ENCODE peak calls at places on chromosomes 3 and 15, in ten cellular contexts. X, H, S, Z, L, G, K, M, Q and B are unnamed samples.

GRCh38 chr3:20569310-20569709 is 383.3 kb upstream of the SGO1 start:
- DNase-seq in G (no peak), Z (no peak), K (no peak), L (no peak), Q (no peak), X (no peak), H (no peak), M (no peak), S (no peak), B (no peak)

GRCh38 chr15:75620043-75620775 is 5.3 kb downstream of the SNUPN start:
- DNase-seq in S (no peak), G (no peak), H (no peak), X (no peak), K (peak), Q (no peak), Z (peak), L (peak), M (no peak), B (no peak)

GRCh38 chr3:131755380-131755779 is 252.6 kb upstream of the MRPL3 start:
- DNase-seq in X (no peak), Q (no peak), S (no peak), M (no peak), L (no peak), Z (no peak), H (no peak), K (no peak), G (no peak), B (no peak)

GRCh38 chr15:68640791-68641331 is 62.1 kb downstream of the CORO2B start:
- DNase-seq in H (no peak), G (no peak), K (peak), Q (no peak), Z (no peak), X (no peak), L (peak), S (no peak), M (no peak), B (no peak)

GRCh38 chr3:57544181-57545125 is at the start of gene DNAH12:
- DNase-seq in Q (peak), X (peak), K (peak), S (peak), H (peak), Z (no peak), M (peak), L (peak), G (peak), B (peak)

GRCh38 chr3:97106652-97106989 is 292.2 kb downstream of the EPHA6 start:
- DNase-seq in Q (no peak), Z (no peak), H (no peak), X (peak), K (no peak), M (no peak), S (no peak), L (no peak), G (no peak), B (no peak)

GRCh38 chr15:68528891-68529290 is 49.9 kb upstream of the CORO2B start:
- DNase-seq in M (no peak), G (peak), L (no peak), Z (no peak), Q (no peak), H (no peak), X (no peak), K (peak), S (no peak), B (no peak)

GRCh38 chr3:187986514-187986934 is 167.4 kb upstream of the LPP start:
- DNase-seq in Q (no peak), G (peak), K (peak), Z (peak), L (peak), S (no peak), M (no peak), X (no peak), H (no peak), B (no peak)

GRCh38 chr3:99902091-99902490 is 84.4 kb downstream of the CMSS1 start:
- DNase-seq in S (no peak), H (no peak), Z (peak), X (no peak), G (peak), Q (no peak), M (no peak), L (peak), K (peak), B (no peak)

GRCh38 chr3:98906230-98906629 is 4.7 kb upstream of the DCBLD2 start:
- DNase-seq in S (no peak), H (no peak), Z (peak), G (peak), L (peak), Q (no peak), M (no peak), K (peak), X (no peak), B (no peak)

GRCh38 chr3:63975705-63976104 is 47.6 kb downstream of the PSMD6 start:
- DNase-seq in S (no peak), Q (no peak), H (no peak), G (no peak), L (peak), M (no peak), Z (no peak), K (peak), X (no peak), B (no peak)

GRCh38 chr3:158086776-158087175 is 19.4 kb downstream of the SHOX2 start:
- DNase-seq in Q (no peak), M (no peak), K (no peak), H (no peak), X (no peak), L (no peak), G (peak), Z (no peak), S (no peak), B (no peak)

GRCh38 chr3:15476378-15476777 is 45.1 kb downstream of the COLQ start:
- DNase-seq in M (no peak), H (no peak), S (no peak), Z (peak), K (no peak), G (peak), Q (no peak), L (peak), X (no peak), B (no peak)

GRCh38 chr3:5160926-5161858 is 26.3 kb upstream of the EDEM1 start:
- DNase-seq in S (no peak), Z (no peak), G (peak), H (no peak), Q (no peak), K (peak), L (peak), M (peak), X (peak), B (no peak)

GRCh38 chr15:81830520-81830919 is 215.3 kb downstream of the MEX3B start:
- DNase-seq in Z (no peak), X (no peak), M (no peak), L (no peak), H (no peak), S (no peak), G (no peak), Q (no peak), K (no peak), B (no peak)

GRCh38 chr15:34049096-34049495 is 10.1 kb upstream of the AVEN start:
- DNase-seq in G (peak), Q (no peak), S (no peak), M (no peak), X (no peak), K (peak), Z (peak), H (no peak), L (peak), B (no peak)

GRCh38 chr3:189070965-189071364 is 100.8 kb upstream of the TPRG1 start:
- DNase-seq in H (no peak), S (no peak), Z (no peak), K (no peak), G (no peak), X (no peak), Q (no peak), L (no peak), M (no peak), B (no peak)

GRCh38 chr3:72996121-72996472 is 514 bp upstream of the PPP4R2 start:
- DNase-seq in G (no peak), M (no peak), S (no peak), K (no peak), H (no peak), L (no peak), Z (no peak), X (peak), Q (no peak), B (no peak)

GRCh38 chr3:166283856-166284255 is 446.6 kb upstream of the BCHE start:
- DNase-seq in S (no peak), K (peak), H (no peak), G (peak), X (no peak), Q (no peak), M (no peak), Z (peak), L (peak), B (no peak)

GRCh38 chr3:32045091-32045964 is 61.1 kb upstream of the GPD1L start:
- DNase-seq in Q (peak), M (peak), G (peak), S (no peak), L (peak), X (peak), H (no peak), Z (peak), K (peak), B (peak)

GRCh38 chr15:58433597-58434333 is 2.0 kb downstream of the LIPC start:
- DNase-seq in M (no peak), Q (peak), H (no peak), K (no peak), G (no peak), S (no peak), Z (no peak), L (peak), X (no peak), B (no peak)

GRCh38 chr3:27216295-27216694 is 152.9 kb downstream of the NEK10 start:
- DNase-seq in G (no peak), K (no peak), H (no peak), M (no peak), Z (no peak), S (no peak), X (no peak), Q (no peak), L (no peak), B (no peak)

GRCh38 chr3:36991923-36992805 is 767 bp downstream of the EPM2AIP1 start:
- DNase-seq in Z (peak), G (peak), H (peak), Q (peak), K (peak), L (peak), S (no peak), M (no peak), X (peak), B (no peak)

GRCh38 chr3:98784666-98785600 is 21.8 kb downstream of the ST3GAL6 start:
- DNase-seq in K (peak), S (no peak), H (no peak), X (no peak), G (peak), L (peak), M (no peak), Q (no peak), Z (peak), B (no peak)

GRCh38 chr15:48627260-48627969 is 18.1 kb downstream of the FBN1 start:
- DNase-seq in Z (peak), L (peak), K (peak), Q (peak), S (no peak), X (peak), G (peak), M (no peak), H (no peak), B (no peak)

GRCh38 chr3:24145981-24146822 is 201.1 kb downstream of the NR1D2 start:
- DNase-seq in X (peak), Z (peak), H (no peak), K (peak), S (no peak), Q (no peak), G (peak), M (no peak), L (peak), B (no peak)

GRCh38 chr15:34188711-34189110 is 21.2 kb downstream of the KATNBL1 start:
- DNase-seq in L (no peak), G (no peak), S (no peak), K (no peak), H (no peak), M (no peak), Z (no peak), Q (no peak), X (no peak), B (no peak)

GRCh38 chr15:98043160-98044059 is 82.9 kb downstream of the ARRDC4 start:
- DNase-seq in X (no peak), S (no peak), H (no peak), M (peak), G (no peak), L (no peak), K (no peak), Q (no peak), Z (no peak), B (no peak)

GRCh38 chr3:62873672-62874397 is 1.4 kb downstream of the CADPS start:
- DNase-seq in X (peak), Q (peak), M (peak), H (peak), Z (no peak), L (peak), K (no peak), S (peak), G (no peak), B (peak)

GRCh38 chr15:84904409-84904808 is 19.9 kb downstream of the SLC28A1 start:
- DNase-seq in Q (no peak), S (no peak), M (no peak), Z (no peak), H (no peak), K (no peak), X (no peak), L (no peak), G (no peak), B (no peak)

GRCh38 chr3:197444793-197445403 is 110.9 kb downstream of the BDH1 start:
- DNase-seq in Z (no peak), L (no peak), H (no peak), Q (no peak), G (no peak), S (no peak), K (no peak), M (no peak), X (no peak), B (no peak)

GRCh38 chr3:127676921-127677351 is 4.2 kb downstream of the ABTB1 start:
- DNase-seq in G (no peak), M (no peak), Z (no peak), H (no peak), K (no peak), Q (no peak), S (no peak), X (no peak), L (no peak), B (no peak)

GRCh38 chr3:5787863-5788488 is 600.5 kb downstream of the EDEM1 start:
- DNase-seq in X (no peak), S (peak), M (peak), G (peak), Z (no peak), K (no peak), Q (peak), H (no peak), L (no peak), B (peak)

GRCh38 chr15:65558336-65558735 is 28.1 kb downstream of the HACD3 start:
- DNase-seq in H (no peak), Z (peak), S (no peak), Q (no peak), L (peak), X (no peak), K (no peak), M (no peak), G (no peak), B (no peak)

GRCh38 chr3:114707225-114707860 is 413.5 kb downstream of the TIGIT start:
- DNase-seq in S (no peak), G (no peak), M (no peak), K (peak), L (no peak), Z (no peak), H (no peak), Q (no peak), X (no peak), B (no peak)

GRCh38 chr3:186165331-186165730 is 56.4 kb upstream of the ETV5 start:
- DNase-seq in G (no peak), L (no peak), M (no peak), X (no peak), Z (no peak), Q (no peak), K (no peak), S (no peak), H (no peak), B (no peak)

GRCh38 chr3:186166036-186166435 is 57.1 kb upstream of the ETV5 start:
- DNase-seq in Z (no peak), M (no peak), L (no peak), K (no peak), H (no peak), X (no peak), S (no peak), Q (no peak), G (no peak), B (no peak)

GRCh38 chr3:186166491-186167288 is 57.8 kb upstream of the ETV5 start:
- DNase-seq in K (no peak), S (no peak), X (no peak), L (no peak), H (no peak), M (no peak), Q (no peak), Z (no peak), G (no peak), B (no peak)

GRCh38 chr3:186162221-186162620 is 53.3 kb upstream of the ETV5 start:
- DNase-seq in H (peak), Z (no peak), K (no peak), S (no peak), M (no peak), G (no peak), Q (no peak), X (no peak), L (no peak), B (no peak)

DNA sequence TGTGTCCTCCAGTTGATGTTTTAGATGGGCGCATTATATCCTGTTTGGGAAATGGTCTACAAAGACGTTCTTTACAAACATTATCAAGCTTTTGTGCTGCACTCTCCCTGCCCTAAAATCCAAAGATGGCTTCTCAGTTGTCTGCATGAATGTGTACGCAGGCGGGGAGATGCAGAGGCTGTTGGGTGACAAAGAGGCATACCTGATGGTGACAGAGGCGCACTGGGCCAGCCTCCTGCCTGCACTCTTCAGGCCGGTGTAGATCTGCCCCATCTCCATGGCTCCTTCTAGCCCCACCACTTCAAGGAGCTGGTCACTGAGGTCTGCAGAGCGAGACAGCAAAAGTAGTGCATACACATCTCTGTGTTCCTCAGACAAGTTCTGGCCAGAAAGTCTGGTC is 55.8 kb upstream of the ETV5 start:
- DNase-seq in Z (no peak), Q (no peak), X (no peak), H (no peak), K (no peak), L (no peak), M (no peak), G (no peak), S (no peak), B (no peak)
- H2AFZ ChIP-seq in Z (no peak), Q (no peak), X (no peak), H (no peak), K (no peak), L (no peak), M (no peak), G (no peak), S (no peak), B (no peak)

GRCh38 chr3:136657526-136657925 is 94.7 kb downstream of the STAG1 start:
- DNase-seq in L (no peak), X (no peak), G (no peak), K (peak), M (no peak), Q (no peak), S (no peak), H (no peak), Z (no peak), B (no peak)
- H2AFZ ChIP-seq in L (no peak), X (no peak), G (no peak), K (peak), M (no peak), Q (no peak), S (no peak), H (no peak), Z (no peak), B (no peak)

DNA sequence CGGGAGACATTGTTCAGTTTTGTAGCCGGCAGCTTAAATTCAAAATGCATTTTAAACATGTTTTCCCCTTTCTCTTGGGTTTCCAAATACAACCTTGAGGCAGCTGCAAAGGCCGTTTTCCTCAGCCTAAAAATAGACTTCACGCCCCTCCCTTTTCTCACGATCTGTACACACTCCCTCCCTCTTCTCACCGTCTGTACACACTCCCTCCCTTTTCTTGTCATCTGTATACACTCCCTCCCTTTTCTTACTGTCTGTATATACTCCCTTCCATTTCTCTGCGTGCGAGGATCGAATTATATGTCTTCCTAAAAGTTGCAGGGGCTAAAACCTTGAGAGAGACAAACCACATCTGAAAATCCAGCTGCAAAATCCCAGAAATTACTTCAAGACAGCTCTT is 8.9 kb downstream of the MUC4 start:
- DNase-seq in H (peak), L (no peak), K (no peak), Z (no peak), G (no peak), M (no peak), X (no peak), S (no peak), Q (no peak), B (no peak)
- H2AFZ ChIP-seq in H (no peak), L (no peak), K (no peak), Z (no peak), G (no peak), M (no peak), X (peak), S (no peak), Q (peak), B (no peak)

GRCh38 chr15:83066034-83066760 is 855 bp downstream of the BTBD1 start:
- DNase-seq in Z (no peak), X (no peak), S (peak), L (peak), M (no peak), K (peak), G (peak), Q (peak), H (peak), B (no peak)

GRCh38 chr15:83066761-83067637 is at the start of gene BTBD1:
- DNase-seq in M (peak), G (peak), L (peak), S (peak), X (peak), K (peak), H (peak), Q (peak), Z (peak), B (peak)

GRCh38 chr15:83067638-83067962 is 548 bp upstream of the BTBD1 start:
- DNase-seq in X (no peak), H (no peak), L (no peak), M (no peak), G (no peak), K (no peak), Z (no peak), Q (no peak), S (peak), B (no peak)

GRCh38 chr15:83065431-83065830 is 1.6 kb downstream of the BTBD1 start:
- DNase-seq in Z (no peak), G (no peak), L (peak), H (peak), Q (no peak), X (no peak), K (no peak), M (no peak), S (no peak), B (no peak)

GRCh38 chr15:83068054-83068453 is 1.0 kb upstream of the BTBD1 start:
- DNase-seq in G (no peak), Q (no peak), L (no peak), M (no peak), X (no peak), S (no peak), Z (no peak), K (no peak), H (peak), B (no peak)
- H2AFZ ChIP-seq in G (peak), Q (peak), L (peak), M (peak), X (peak), S (peak), Z (no peak), K (no peak), H (peak), B (no peak)

GRCh38 chr3:184566441-184567414 is 5.1 kb downstream of the EPHB3 start:
- DNase-seq in S (no peak), Z (no peak), Q (no peak), K (peak), G (peak), X (no peak), M (no peak), H (no peak), L (no peak), B (no peak)
- H2AFZ ChIP-seq in S (no peak), Z (peak), Q (no peak), K (peak), G (no peak), X (no peak), M (peak), H (no peak), L (no peak), B (no peak)

GRCh38 chr3:146166450-146167222 is 5.7 kb upstream of the PLOD2 start:
- DNase-seq in M (no peak), H (no peak), K (peak), Z (peak), L (peak), Q (no peak), S (no peak), G (peak), X (no peak), B (no peak)
- H2AFZ ChIP-seq in M (peak), H (no peak), K (no peak), Z (peak), L (no peak), Q (no peak), S (no peak), G (peak), X (no peak), B (no peak)

GRCh38 chr3:48896991-48897390 is 1.7 kb downstream of the SLC25A20 start:
- DNase-seq in K (no peak), M (no peak), X (no peak), Q (no peak), G (no peak), L (no peak), Z (no peak), S (no peak), H (no peak), B (no peak)

GRCh38 chr3:48897401-48898376 is 993 bp downstream of the SLC25A20 start:
- DNase-seq in X (no peak), L (peak), H (peak), K (no peak), Z (no peak), M (no peak), G (peak), Q (no peak), S (no peak), B (no peak)

GRCh38 chr3:48898383-48899234 is at the start of gene SLC25A20:
- DNase-seq in Q (peak), Z (peak), X (peak), M (peak), K (peak), S (peak), G (peak), L (peak), H (peak), B (peak)

GRCh38 chr3:48899298-48899697 is 616 bp upstream of the SLC25A20 start:
- DNase-seq in G (no peak), S (no peak), Z (no peak), M (no peak), X (no peak), Q (no peak), K (no peak), H (no peak), L (no peak), B (no peak)
- H2AFZ ChIP-seq in G (peak), S (peak), Z (peak), M (peak), X (peak), Q (no peak), K (peak), H (peak), L (peak), B (no peak)

GRCh38 chr3:61579685-61580084 is 18.3 kb downstream of the PTPRG start:
- DNase-seq in G (no peak), H (no peak), X (no peak), Z (no peak), M (no peak), L (no peak), K (no peak), Q (no peak), S (no peak), B (no peak)
- H2AFZ ChIP-seq in G (no peak), H (no peak), X (no peak), Z (no peak), M (no peak), L (no peak), K (no peak), Q (no peak), S (no peak), B (no peak)